ENCODE peak calls at places on chromosome 18, in four cellular contexts. E is kidney epithelial cell, W is kidney, Y is cardiac fibroblast. T is an unnamed sample.

GRCh38 chr18:73752546-73752945 is 395.1 kb downstream of the FBXO15 start:
- DNase-seq in W (no peak), Y (peak; percentile 82), E (peak; percentile 55), T (no peak)

GRCh38 chr18:28176933-28177827 is at the start of gene CDH2:
- DNase-seq in W (peak; percentile 78), Y (peak; percentile 88), E (peak; percentile 69), T (no peak)

GRCh38 chr18:51339866-51340265 is 142.4 kb upstream of the MEX3C start:
- DNase-seq in Y (peak; percentile 46), W (no peak), E (no peak), T (no peak)

GRCh38 chr18:79950440-79951341 is 762 bp downstream of the SLC66A2 start:
- DNase-seq in E (no peak), W (peak; percentile 84), Y (peak; percentile 25), T (peak; percentile 41)

GRCh38 chr18:74896390-74896991 is 298.8 kb downstream of the ZNF407 start:
- DNase-seq in E (peak; percentile 7), W (no peak), Y (peak; percentile 6), T (no peak)

GRCh38 chr18:54946149-54946581 is 13.1 kb downstream of the CCDC68 start:
- DNase-seq in Y (peak; percentile 66), W (no peak), E (no peak), T (no peak)

GRCh38 chr18:666628-667027 is 9.2 kb downstream of the TYMS start:
- DNase-seq in Y (no peak), W (no peak), E (no peak), T (no peak)

GRCh38 chr18:10405014-10405493 is 49.4 kb upstream of the APCDD1 start:
- DNase-seq in W (no peak), Y (no peak), E (no peak), T (no peak)

GRCh38 chr18:47248610-47249343 is 2.7 kb downstream of the SKOR2 start:
- DNase-seq in Y (no peak), W (no peak), E (no peak), T (no peak)

GRCh38 chr18:2410688-2411087 is 160.6 kb downstream of the METTL4 start:
- DNase-seq in Y (peak; percentile 7), W (no peak), E (peak; percentile 44), T (no peak)

GRCh38 chr18:67266591-67267237 is 249.8 kb downstream of the DSEL start:
- DNase-seq in E (peak; percentile 1), W (no peak), Y (peak; percentile 90), T (no peak)

GRCh38 chr18:5543854-5544389 is at the start of gene EPB41L3:
- DNase-seq in E (no peak), Y (peak; percentile 30), W (peak; percentile 79), T (no peak)

GRCh38 chr18:7945882-7946281 is 378.8 kb downstream of the PTPRM start:
- DNase-seq in Y (peak; percentile 95), E (peak; percentile 89), W (no peak), T (no peak)

GRCh38 chr18:59899298-59900221 is at the start of gene PMAIP1:
- DNase-seq in Y (peak; percentile 95), E (no peak), W (peak; percentile 95), T (peak; percentile 89)

GRCh38 chr18:51430538-51430937 is 233.1 kb upstream of the MEX3C start:
- DNase-seq in W (no peak), Y (no peak), E (no peak), T (no peak)

GRCh38 chr18:9876867-9877654 is 8.7 kb upstream of the TXNDC2 start:
- DNase-seq in E (no peak), W (no peak), Y (peak; percentile 92), T (no peak)

GRCh38 chr18:53603281-53603680 is 621.2 kb downstream of the MBD2 start:
- DNase-seq in Y (no peak), E (no peak), W (no peak), T (no peak)

GRCh38 chr18:24228661-24229053 is 89.8 kb downstream of the CABYR start:
- DNase-seq in W (no peak), Y (peak; percentile 22), E (no peak), T (no peak)

GRCh38 chr18:25248755-25249154 is 103.2 kb downstream of the ZNF521 start:
- DNase-seq in Y (no peak), W (no peak), E (no peak), T (no peak)

GRCh38 chr18:42274488-42275137 is 319.6 kb downstream of the PIK3C3 start:
- DNase-seq in E (no peak), W (no peak), Y (peak; percentile 23), T (no peak)

GRCh38 chr18:48541026-48541746 is 2.4 kb downstream of the CTIF start:
- DNase-seq in W (peak; percentile 92), E (no peak), Y (peak; percentile 77), T (peak; percentile 42)

GRCh38 chr18:78092901-78093300 is 843.3 kb downstream of the GALR1 start:
- DNase-seq in Y (no peak), W (no peak), E (no peak), T (no peak)

GRCh38 chr18:6056171-6056932 is 161.0 kb upstream of the TMEM200C start:
- DNase-seq in Y (peak; percentile 71), W (no peak), E (no peak), T (no peak)

GRCh38 chr18:10374615-10375295 is 79.7 kb upstream of the APCDD1 start:
- DNase-seq in E (no peak), Y (no peak), W (no peak), T (no peak)

GRCh38 chr18:49572935-49573334 is 11.1 kb downstream of the LIPG start:
- DNase-seq in E (no peak), W (no peak), Y (no peak), T (no peak)

GRCh38 chr18:75003089-75003488 is 205.8 kb downstream of the PTGR3 start:
- DNase-seq in Y (peak; percentile 50), W (no peak), E (no peak), T (no peak)

GRCh38 chr18:74281011-74281638 is 10.6 kb downstream of the CYB5A start:
- DNase-seq in W (no peak), Y (no peak), E (no peak), T (no peak)

GRCh38 chr18:58865009-58865345 is 300 bp downstream of the ZNF532 start:
- DNase-seq in Y (no peak), E (no peak), W (no peak), T (no peak)

GRCh38 chr18:49100226-49100968 is 149.6 kb upstream of the SMAD7 start:
- DNase-seq in W (no peak), E (peak; percentile 51), Y (peak; percentile 58), T (no peak)

GRCh38 chr18:3002766-3003165 is 10.2 kb downstream of the LPIN2 start:
- DNase-seq in Y (no peak), E (no peak), W (no peak), T (no peak)

GRCh38 chr18:49584431-49584830 is 22.6 kb downstream of the LIPG start:
- DNase-seq in Y (no peak), W (no peak), E (no peak), T (no peak)

DNA sequence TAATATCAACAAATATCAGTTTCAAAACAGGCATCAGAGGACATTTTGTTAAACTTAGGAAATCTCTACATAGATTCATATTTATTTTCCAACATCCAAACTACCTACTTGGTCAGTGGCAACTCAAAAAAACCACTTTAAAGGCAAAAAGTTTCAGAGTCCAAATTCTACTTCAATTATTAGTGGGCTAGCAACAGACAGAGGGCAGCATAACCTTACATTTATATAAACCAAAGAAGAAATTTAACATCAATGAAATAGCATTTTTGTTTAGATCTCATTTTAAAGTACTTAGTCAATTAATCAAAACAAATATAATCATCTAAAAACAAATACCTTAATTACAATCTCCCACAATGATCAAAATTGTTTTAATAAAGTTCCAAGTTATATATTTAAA is 33.3 kb downstream of the RTTN start:
- DNase-seq in E (no peak), Y (peak; percentile 55), W (no peak), T (no peak)
- TF ChIP-seq CTCF in E (peak; percentile 40), Y (peak; percentile 38), W (peak; percentile 18), T (no peak)

GRCh38 chr18:36706313-36706881 is 122.4 kb downstream of the TPGS2 start:
- DNase-seq in Y (peak; percentile 19), W (no peak), E (peak; percentile 34), T (no peak)
- TF ChIP-seq CTCF in Y (no peak), W (no peak), E (no peak), T (no peak)

GRCh38 chr18:64097497-64097896 is 51.4 kb downstream of the LINC00305 start:
- DNase-seq in Y (peak; percentile 1), W (no peak), E (no peak), T (no peak)
- TF ChIP-seq CTCF in Y (no peak), W (peak; percentile 10), E (peak; percentile 26), T (no peak)

GRCh38 chr18:35182151-35182550 is 58.7 kb upstream of the ZNF397 start:
- DNase-seq in Y (no peak), W (no peak), E (no peak), T (no peak)

GRCh38 chr18:35186491-35187034 is 54.3 kb upstream of the ZNF397 start:
- DNase-seq in E (no peak), W (no peak), Y (no peak), T (no peak)

GRCh38 chr18:35189510-35189909 is 51.3 kb upstream of the ZNF397 start:
- DNase-seq in E (no peak), Y (no peak), W (no peak), T (no peak)

GRCh38 chr18:35183846-35184245 is 57.0 kb upstream of the ZNF397 start:
- DNase-seq in Y (no peak), E (no peak), W (no peak), T (no peak)

GRCh38 chr18:35185771-35186170 is 55.1 kb upstream of the ZNF397 start:
- DNase-seq in E (no peak), W (no peak), Y (no peak), T (no peak)
- TF ChIP-seq CTCF in E (no peak), W (no peak), Y (no peak), T (no peak)

DNA sequence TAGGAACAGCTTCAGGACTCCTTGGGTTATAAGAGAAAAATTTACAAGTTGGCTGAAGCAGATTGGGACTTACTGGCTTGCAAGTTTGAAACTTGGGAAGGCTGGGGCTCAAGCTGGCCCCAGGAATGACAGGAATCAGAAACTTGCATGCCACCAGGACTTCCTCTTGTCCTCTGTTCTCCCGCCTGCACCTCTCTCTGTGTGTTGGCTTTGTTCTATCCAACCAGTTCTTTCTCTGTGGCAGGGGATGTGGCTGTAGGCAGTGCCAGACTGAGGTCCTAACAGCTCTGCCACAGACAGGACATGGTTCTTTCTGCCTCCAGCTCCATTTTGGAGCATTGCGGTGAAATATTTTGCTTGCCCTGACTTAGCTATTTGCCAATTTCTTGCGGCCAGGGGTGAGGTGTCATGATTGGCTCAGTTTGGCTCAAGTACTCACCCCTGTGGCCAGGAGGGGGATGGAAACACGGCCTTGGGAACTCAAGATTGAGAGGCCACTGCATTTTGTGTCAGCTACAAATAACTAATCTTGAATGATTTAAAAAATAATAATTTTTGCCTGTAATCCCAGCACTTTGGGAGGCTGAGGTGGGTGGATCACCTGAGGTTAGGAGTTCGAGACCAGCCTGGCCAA is 48.9 kb downstream of the MEP1B start:
- DNase-seq in E (no peak), Y (no peak), W (no peak), T (no peak)
- TF ChIP-seq CTCF in E (no peak), Y (no peak), W (no peak), T (no peak)

GRCh38 chr18:68665623-68666022 is 49.3 kb downstream of the TMX3 start:
- DNase-seq in W (no peak), E (no peak), Y (no peak), T (no peak)

GRCh38 chr18:68660355-68661183 is 54.3 kb downstream of the TMX3 start:
- DNase-seq in E (peak; percentile 1), W (no peak), Y (peak; percentile 78), T (no peak)

GRCh38 chr18:68666316-68666715 is 48.6 kb downstream of the TMX3 start:
- DNase-seq in E (no peak), Y (peak; percentile 10), W (no peak), T (no peak)

GRCh38 chr18:68667121-68667520 is 47.8 kb downstream of the TMX3 start:
- DNase-seq in W (no peak), Y (peak; percentile 45), E (no peak), T (no peak)

GRCh38 chr18:68662779-68663178 is 52.1 kb downstream of the TMX3 start:
- DNase-seq in W (no peak), Y (peak; percentile 57), E (peak; percentile 4), T (no peak)
- TF ChIP-seq CTCF in W (no peak), Y (peak; percentile 30), E (no peak), T (no peak)